ENCODE peak calls at places on chromosomes 11 and 22, in ten cellular contexts. F is neuronal stem cell; U is left lung; W is astrocyte; Z is HCT116; D is fibroblast of lung; K is CD8-positive, alpha-beta memory T cell; I is esophagus squamous epithelium; X is tibial artery; V is RWPE2. E is an unnamed sample.

GRCh38 chr11:83554896-83555295 is 268.7 kb upstream of the CCDC90B start:
- DNase-seq in F (no peak), U (no peak), W (no peak), Z (no peak), D (no peak), K (no peak), I (no peak), X (no peak), V (no peak), E (no peak)

GRCh38 chr22:29031236-29031982 is 30.2 kb downstream of the C22orf31 start:
- DNase-seq in F (peak; percentile 55), U (peak; percentile 80), W (peak; percentile 99), Z (peak; percentile 97), D (peak; percentile 99), K (no peak), I (no peak), X (peak; percentile 76), V (no peak), E (peak; percentile 90)

GRCh38 chr11:12556155-12556554 is 118.1 kb upstream of the TEAD1 start:
- DNase-seq in F (no peak), U (no peak), W (peak; percentile 55), Z (no peak), D (peak; percentile 63), K (no peak), I (no peak), X (peak; percentile 70), V (no peak), E (peak; percentile 85)

GRCh38 chr11:63019506-63019905 is 3.9 kb upstream of the SLC22A8 start:
- DNase-seq in F (no peak), U (no peak), W (no peak), Z (no peak), D (no peak), K (no peak), I (no peak), X (no peak), V (no peak), E (no peak)

GRCh38 chr11:97833412-97833811 is 1187.3 kb upstream of the CNTN5 start:
- DNase-seq in F (no peak), U (no peak), W (no peak), Z (no peak), D (no peak), K (no peak), I (no peak), X (no peak), V (no peak), E (no peak)

GRCh38 chr22:47933226-47933625 is 1170.8 kb downstream of the TBC1D22A start:
- DNase-seq in F (no peak), U (no peak), W (no peak), Z (no peak), D (no peak), K (no peak), I (no peak), X (no peak), V (no peak), E (no peak)

GRCh38 chr11:72589802-72590761 is 84.1 kb downstream of the PDE2A start:
- DNase-seq in F (peak; percentile 63), U (no peak), W (no peak), Z (no peak), D (peak; percentile 10), K (peak; percentile 22), I (no peak), X (no peak), V (no peak), E (peak; percentile 36)

GRCh38 chr22:26674211-26675190 is 17.1 kb downstream of the MIAT start:
- DNase-seq in F (no peak), U (no peak), W (no peak), Z (no peak), D (no peak), K (peak; percentile 41), I (no peak), X (no peak), V (no peak), E (no peak)

GRCh38 chr11:61610905-61611304 is 30.0 kb upstream of the SYT7 start:
- DNase-seq in F (no peak), U (no peak), W (no peak), Z (no peak), D (no peak), K (no peak), I (no peak), X (no peak), V (no peak), E (no peak)

GRCh38 chr11:111586305-111586915 is 15.8 kb upstream of the SIK2 start:
- DNase-seq in F (no peak), U (no peak), W (peak; percentile 40), Z (peak; percentile 55), D (peak; percentile 58), K (peak; percentile 22), I (no peak), X (no peak), V (no peak), E (peak; percentile 80)

DNA sequence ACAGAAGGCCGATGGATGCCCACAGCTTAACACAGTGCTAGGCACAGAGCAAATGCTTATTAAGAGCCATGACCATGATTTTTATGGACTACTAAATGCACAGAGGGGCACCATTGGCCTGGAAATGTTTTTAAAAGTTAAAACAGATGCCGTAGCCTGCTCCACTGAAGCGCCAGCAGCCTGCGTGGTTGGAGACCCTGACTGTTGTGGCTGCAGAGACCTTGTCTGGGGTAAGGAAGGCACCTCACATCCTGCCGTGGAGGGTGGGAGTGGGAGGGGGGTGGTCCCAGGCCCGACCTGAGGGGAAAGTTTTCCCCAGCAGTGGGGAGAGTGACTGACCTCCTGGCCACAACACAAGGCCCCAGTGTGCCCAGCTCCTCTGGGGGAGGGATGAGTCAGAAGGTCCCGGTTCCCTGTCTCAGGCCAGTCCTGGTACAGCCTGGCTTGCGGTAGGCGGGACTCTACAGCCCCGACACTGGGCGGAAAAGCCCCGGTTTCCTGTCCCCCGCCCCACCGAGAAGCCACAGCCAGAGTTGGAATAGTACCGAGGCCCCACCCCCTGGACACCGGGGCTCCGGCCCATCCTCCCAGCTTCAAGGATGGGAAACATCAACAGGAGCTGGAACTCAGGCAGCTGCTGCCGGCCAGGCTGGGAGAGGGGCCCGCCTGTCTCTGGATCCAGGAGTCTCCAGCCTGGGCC is 7.0 kb downstream of the CHST1 start:
- DNase-seq in F (no peak), U (peak; percentile 67), W (peak; percentile 52), Z (no peak), D (peak; percentile 72), K (no peak), I (no peak), X (peak; percentile 77), V (peak; percentile 64), E (peak; percentile 43)
- H3K4me1 ChIP-seq in F (peaks cover 45% of the 10 kb centered on the region), U (peaks cover 24% of the 10 kb centered on the region), W (peaks cover 28% of the 10 kb centered on the region), Z (peaks cover 3% of the 10 kb centered on the region), D (peaks cover 10% of the 10 kb centered on the region), K (no peaks in the 10 kb centered on the region), I (peaks cover 39% of the 10 kb centered on the region), X (peaks cover 16% of the 10 kb centered on the region), V (no peaks in the 10 kb centered on the region), E (peaks cover 29% of the 10 kb centered on the region)

GRCh38 chr11:443542-444199 is 1.9 kb upstream of the ANO9 start:
- DNase-seq in F (no peak), U (no peak), W (no peak), Z (no peak), D (no peak), K (no peak), I (no peak), X (no peak), V (no peak), E (no peak)

GRCh38 chr11:440065-441042 is 1.5 kb downstream of the ANO9 start:
- DNase-seq in F (no peak), U (no peak), W (no peak), Z (no peak), D (no peak), K (no peak), I (no peak), X (no peak), V (no peak), E (no peak)

GRCh38 chr11:442611-443081 is 835 bp upstream of the ANO9 start:
- DNase-seq in F (no peak), U (no peak), W (no peak), Z (no peak), D (no peak), K (no peak), I (no peak), X (no peak), V (no peak), E (no peak)

GRCh38 chr11:441043-441417 is 781 bp downstream of the ANO9 start:
- DNase-seq in F (no peak), U (no peak), W (no peak), Z (no peak), D (no peak), K (no peak), I (no peak), X (no peak), V (no peak), E (no peak)

DNA sequence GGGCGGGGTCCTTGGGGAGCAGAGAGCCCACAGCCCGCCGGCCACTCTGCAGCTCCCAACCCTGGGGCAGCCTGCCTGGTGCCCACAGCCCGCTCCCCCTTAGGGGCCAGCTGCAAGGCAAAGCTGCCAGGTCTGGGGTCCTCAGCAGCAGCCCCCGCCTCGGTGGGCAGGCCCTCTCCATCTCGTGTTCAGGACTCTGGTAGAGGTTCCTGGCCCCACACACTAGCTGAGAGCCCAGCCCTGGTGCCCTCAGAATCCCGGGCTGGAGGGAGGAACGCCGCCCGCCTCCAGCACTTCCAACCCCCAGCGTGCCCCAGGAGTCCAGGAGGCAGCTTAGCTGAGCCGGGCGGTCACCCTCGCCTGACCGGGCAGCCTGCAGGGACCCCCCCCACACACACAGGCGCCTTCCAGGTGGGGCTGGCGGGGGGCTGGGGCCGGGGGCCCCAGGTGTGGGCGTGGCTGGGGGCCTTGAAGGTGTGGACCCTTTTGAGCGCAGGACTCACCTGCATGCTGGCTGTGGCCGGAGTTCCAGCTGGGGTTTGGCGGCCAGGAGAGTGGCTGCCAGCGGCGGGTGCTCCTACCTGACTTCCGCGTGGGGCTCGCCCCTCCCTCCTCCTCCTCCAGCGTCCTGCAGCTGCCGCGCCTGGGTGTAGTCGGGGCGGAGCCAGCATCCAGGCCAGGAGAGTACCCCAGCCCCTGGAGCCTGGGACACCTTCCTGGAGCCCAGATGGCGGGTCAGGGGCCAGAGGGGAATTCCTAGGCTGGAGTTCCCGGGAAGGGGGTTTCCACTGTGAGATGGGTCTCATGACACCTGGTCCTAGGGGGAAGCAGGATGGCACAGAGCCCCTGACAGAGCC is at the start of gene ANO9:
- DNase-seq in F (no peak), U (peak; percentile 70), W (no peak), Z (no peak), D (no peak), K (peak; percentile 47), I (no peak), X (no peak), V (peak; percentile 77), E (no peak)
- H3K4me3 ChIP-seq in F (no peak within 1 kb of the TSS), U (peak within 1 kb of the TSS; percentile 39), W (no peak within 1 kb of the TSS), Z (peak within 1 kb of the TSS; percentile 60), D (no peak within 1 kb of the TSS), K (peak within 1 kb of the TSS; percentile 50), I (peak within 1 kb of the TSS; percentile 55), X (no peak within 1 kb of the TSS), V (peak within 1 kb of the TSS; percentile 37), E (no peak within 1 kb of the TSS)

DNA sequence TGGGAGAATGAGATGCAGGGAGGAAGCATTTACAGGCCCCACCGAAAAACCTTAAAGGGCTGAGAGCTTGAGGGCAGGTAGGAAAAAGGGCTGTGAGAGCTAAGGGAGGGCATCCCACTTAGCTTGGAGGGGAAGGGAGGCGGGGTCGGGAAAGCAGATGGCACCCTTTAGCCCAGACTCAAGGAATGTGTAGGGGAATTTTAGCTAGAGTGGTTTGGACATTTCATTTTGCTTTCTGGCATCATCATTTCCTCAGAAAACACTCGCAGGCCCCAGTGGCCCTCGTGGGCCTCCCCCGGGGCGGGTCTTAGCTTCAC is 846 bp upstream of the STIM1 start:
- DNase-seq in F (no peak), U (no peak), W (no peak), Z (no peak), D (no peak), K (no peak), I (no peak), X (no peak), V (no peak), E (no peak)
- H3K4me1 ChIP-seq in F (peaks cover 17% of the 10 kb centered on the region), U (peaks cover 50% of the 10 kb centered on the region), W (peaks cover 13% of the 10 kb centered on the region), Z (peaks cover 13% of the 10 kb centered on the region), D (peaks cover 3% of the 10 kb centered on the region), K (peaks cover 52% of the 10 kb centered on the region), I (peaks cover 67% of the 10 kb centered on the region), X (peaks cover 35% of the 10 kb centered on the region), V (no peaks in the 10 kb centered on the region), E (peaks cover 40% of the 10 kb centered on the region)

GRCh38 chr11:121650520-121651266 is 197.9 kb upstream of the SORL1-AS1 start:
- DNase-seq in F (no peak), U (no peak), W (no peak), Z (no peak), D (no peak), K (no peak), I (no peak), X (no peak), V (no peak), E (no peak)
- H3K4me3 ChIP-seq in F (no peak overlapping the region), U (no peak overlapping the region), W (no peak overlapping the region), Z (no peak overlapping the region), D (no peak overlapping the region), K (peak overlapping the region; percentile 11), I (no peak overlapping the region), X (no peak overlapping the region), V (no peak overlapping the region), E (no peak overlapping the region)